ENCODE peak calls at places on chromosomes 13 and 19, in seven cellular contexts. One of them, this sample, is unnamed.

GRCh38 chr19:33403221-33403972 is 29.9 kb downstream of the CEBPG start:
- DNase-seq in fibroblast of the aortic adventitia: no peak
- DNase-seq in CD8-positive, alpha-beta T cell: no peak
- DNase-seq in psoas muscle: peak
- DNase-seq in astrocyte: no peak
- DNase-seq in transverse colon: peak
- DNase-seq in astrocyte of the spinal cord: no peak
- DNase-seq in this sample: no peak

GRCh38 chr19:55683449-55684261 is 8.6 kb downstream of the EPN1 start:
- DNase-seq in astrocyte of the spinal cord: no peak
- DNase-seq in astrocyte: no peak
- DNase-seq in psoas muscle: peak
- DNase-seq in transverse colon: peak
- DNase-seq in CD8-positive, alpha-beta T cell: no peak
- DNase-seq in fibroblast of the aortic adventitia: no peak
- DNase-seq in this sample: no peak

GRCh38 chr13:79678100-79678499 is 197.1 kb downstream of the NDFIP2 start:
- DNase-seq in psoas muscle: no peak
- DNase-seq in fibroblast of the aortic adventitia: peak
- DNase-seq in astrocyte: peak
- DNase-seq in transverse colon: no peak
- DNase-seq in CD8-positive, alpha-beta T cell: no peak
- DNase-seq in astrocyte of the spinal cord: peak
- DNase-seq in this sample: peak

GRCh38 chr13:30026093-30026492 is 175.7 kb upstream of the UBL3 start:
- DNase-seq in CD8-positive, alpha-beta T cell: no peak
- DNase-seq in astrocyte: peak
- DNase-seq in transverse colon: no peak
- DNase-seq in psoas muscle: no peak
- DNase-seq in fibroblast of the aortic adventitia: peak
- DNase-seq in astrocyte of the spinal cord: peak
- DNase-seq in this sample: peak

GRCh38 chr13:67228909-67229308 is 1.2 kb downstream of the PCDH9 start:
- DNase-seq in transverse colon: no peak
- DNase-seq in psoas muscle: no peak
- DNase-seq in astrocyte of the spinal cord: peak
- DNase-seq in fibroblast of the aortic adventitia: no peak
- DNase-seq in CD8-positive, alpha-beta T cell: no peak
- DNase-seq in astrocyte: peak
- DNase-seq in this sample: peak

GRCh38 chr13:21674271-21675009 is 3.6 kb downstream of the FGF9 start:
- DNase-seq in fibroblast of the aortic adventitia: no peak
- DNase-seq in CD8-positive, alpha-beta T cell: no peak
- DNase-seq in astrocyte: no peak
- DNase-seq in transverse colon: peak
- DNase-seq in psoas muscle: peak
- DNase-seq in astrocyte of the spinal cord: no peak
- DNase-seq in this sample: peak

GRCh38 chr13:112959701-112960542 is 9.1 kb upstream of the MCF2L start:
- DNase-seq in astrocyte of the spinal cord: no peak
- DNase-seq in fibroblast of the aortic adventitia: no peak
- DNase-seq in psoas muscle: no peak
- DNase-seq in transverse colon: no peak
- DNase-seq in astrocyte: no peak
- DNase-seq in CD8-positive, alpha-beta T cell: no peak
- DNase-seq in this sample: no peak

GRCh38 chr13:29507356-29507755 is 88.1 kb downstream of the SLC7A1 start:
- DNase-seq in astrocyte: no peak
- DNase-seq in psoas muscle: no peak
- DNase-seq in fibroblast of the aortic adventitia: no peak
- DNase-seq in CD8-positive, alpha-beta T cell: no peak
- DNase-seq in astrocyte of the spinal cord: no peak
- DNase-seq in transverse colon: no peak
- DNase-seq in this sample: peak

GRCh38 chr13:84645196-84646071 is 763.2 kb upstream of the SLITRK1 start:
- DNase-seq in astrocyte: peak
- DNase-seq in fibroblast of the aortic adventitia: peak
- DNase-seq in astrocyte of the spinal cord: peak
- DNase-seq in CD8-positive, alpha-beta T cell: no peak
- DNase-seq in psoas muscle: no peak
- DNase-seq in transverse colon: no peak
- DNase-seq in this sample: peak

GRCh38 chr13:68386808-68387207 is 1156.7 kb upstream of the PCDH9 start:
- DNase-seq in psoas muscle: no peak
- DNase-seq in CD8-positive, alpha-beta T cell: no peak
- DNase-seq in fibroblast of the aortic adventitia: no peak
- DNase-seq in astrocyte of the spinal cord: no peak
- DNase-seq in transverse colon: no peak
- DNase-seq in astrocyte: no peak
- DNase-seq in this sample: no peak

GRCh38 chr19:48152552-48152951 is 17.6 kb downstream of the LIG1 start:
- DNase-seq in CD8-positive, alpha-beta T cell: peak
- DNase-seq in astrocyte: peak
- DNase-seq in transverse colon: peak
- DNase-seq in astrocyte of the spinal cord: peak
- DNase-seq in psoas muscle: peak
- DNase-seq in fibroblast of the aortic adventitia: peak
- DNase-seq in this sample: peak

GRCh38 chr19:10758978-10759377 is 41.1 kb downstream of the DNM2 start:
- DNase-seq in CD8-positive, alpha-beta T cell: no peak
- DNase-seq in transverse colon: no peak
- DNase-seq in astrocyte of the spinal cord: no peak
- DNase-seq in psoas muscle: no peak
- DNase-seq in fibroblast of the aortic adventitia: no peak
- DNase-seq in astrocyte: no peak
- DNase-seq in this sample: no peak

GRCh38 chr19:49534632-49535385 is 7.0 kb downstream of the RCN3 start:
- DNase-seq in CD8-positive, alpha-beta T cell: no peak
- DNase-seq in astrocyte of the spinal cord: no peak
- DNase-seq in psoas muscle: no peak
- DNase-seq in astrocyte: no peak
- DNase-seq in transverse colon: no peak
- DNase-seq in fibroblast of the aortic adventitia: no peak
- DNase-seq in this sample: no peak

GRCh38 chr13:78660130-78660857 is 1.3 kb upstream of the OBI1 start:
- DNase-seq in fibroblast of the aortic adventitia: peak
- DNase-seq in psoas muscle: no peak
- DNase-seq in transverse colon: peak
- DNase-seq in CD8-positive, alpha-beta T cell: peak
- DNase-seq in astrocyte: no peak
- DNase-seq in astrocyte of the spinal cord: no peak
- DNase-seq in this sample: no peak

GRCh38 chr13:20035130-20035529 is 76.6 kb downstream of the ZMYM2 start:
- DNase-seq in astrocyte: no peak
- DNase-seq in psoas muscle: no peak
- DNase-seq in fibroblast of the aortic adventitia: peak
- DNase-seq in transverse colon: no peak
- DNase-seq in astrocyte of the spinal cord: no peak
- DNase-seq in CD8-positive, alpha-beta T cell: no peak
- DNase-seq in this sample: no peak

GRCh38 chr13:75319244-75319643 is 162.7 kb downstream of the TBC1D4 start:
- DNase-seq in CD8-positive, alpha-beta T cell: no peak
- DNase-seq in transverse colon: no peak
- DNase-seq in astrocyte: peak
- DNase-seq in fibroblast of the aortic adventitia: no peak
- DNase-seq in psoas muscle: no peak
- DNase-seq in astrocyte of the spinal cord: peak
- DNase-seq in this sample: peak

GRCh38 chr19:33394006-33394722 is 20.7 kb downstream of the CEBPG start:
- DNase-seq in astrocyte: peak
- DNase-seq in astrocyte of the spinal cord: peak
- DNase-seq in fibroblast of the aortic adventitia: peak
- DNase-seq in psoas muscle: peak
- DNase-seq in transverse colon: no peak
- DNase-seq in CD8-positive, alpha-beta T cell: no peak
- DNase-seq in this sample: peak

GRCh38 chr13:113544071-113544891 is 40.3 kb upstream of the TFDP1 start:
- DNase-seq in fibroblast of the aortic adventitia: no peak
- DNase-seq in CD8-positive, alpha-beta T cell: no peak
- DNase-seq in psoas muscle: no peak
- DNase-seq in transverse colon: no peak
- DNase-seq in astrocyte of the spinal cord: no peak
- DNase-seq in astrocyte: no peak
- DNase-seq in this sample: no peak

GRCh38 chr13:101512650-101513049 is 60.2 kb downstream of the ITGBL1 start:
- DNase-seq in transverse colon: no peak
- DNase-seq in CD8-positive, alpha-beta T cell: no peak
- DNase-seq in astrocyte: peak
- DNase-seq in psoas muscle: no peak
- DNase-seq in fibroblast of the aortic adventitia: peak
- DNase-seq in astrocyte of the spinal cord: peak
- DNase-seq in this sample: peak

GRCh38 chr13:99878921-99879610 is 92.5 kb downstream of the ZIC5 start:
- DNase-seq in astrocyte: no peak
- DNase-seq in astrocyte of the spinal cord: no peak
- DNase-seq in CD8-positive, alpha-beta T cell: no peak
- DNase-seq in transverse colon: no peak
- DNase-seq in fibroblast of the aortic adventitia: no peak
- DNase-seq in psoas muscle: no peak
- DNase-seq in this sample: no peak

GRCh38 chr13:109204657-109205056 is 575.2 kb downstream of the MYO16 start:
- DNase-seq in CD8-positive, alpha-beta T cell: no peak
- DNase-seq in fibroblast of the aortic adventitia: no peak
- DNase-seq in psoas muscle: no peak
- DNase-seq in astrocyte: no peak
- DNase-seq in astrocyte of the spinal cord: no peak
- DNase-seq in transverse colon: no peak
- DNase-seq in this sample: no peak

GRCh38 chr13:112072531-112073244 is 5.7 kb downstream of the SOX1 start:
- DNase-seq in psoas muscle: no peak
- DNase-seq in CD8-positive, alpha-beta T cell: no peak
- DNase-seq in astrocyte of the spinal cord: no peak
- DNase-seq in astrocyte: no peak
- DNase-seq in transverse colon: no peak
- DNase-seq in fibroblast of the aortic adventitia: no peak
- DNase-seq in this sample: no peak

GRCh38 chr19:40433391-40434216 is 7.8 kb upstream of the SERTAD1 start:
- DNase-seq in psoas muscle: peak
- DNase-seq in transverse colon: peak
- DNase-seq in astrocyte of the spinal cord: peak
- DNase-seq in fibroblast of the aortic adventitia: peak
- DNase-seq in astrocyte: peak
- DNase-seq in CD8-positive, alpha-beta T cell: peak
- DNase-seq in this sample: peak

GRCh38 chr19:42443944-42444398 is 1.2 kb upstream of the CXCL17 start:
- DNase-seq in CD8-positive, alpha-beta T cell: no peak
- DNase-seq in psoas muscle: no peak
- DNase-seq in astrocyte of the spinal cord: no peak
- DNase-seq in astrocyte: no peak
- DNase-seq in transverse colon: no peak
- DNase-seq in fibroblast of the aortic adventitia: no peak
- DNase-seq in this sample: no peak
- TF ChIP-seq CTCF in CD8-positive, alpha-beta T cell: no peak
- TF ChIP-seq CTCF in psoas muscle: no peak
- TF ChIP-seq CTCF in astrocyte of the spinal cord: no peak
- TF ChIP-seq CTCF in astrocyte: no peak
- TF ChIP-seq CTCF in transverse colon: no peak
- TF ChIP-seq CTCF in fibroblast of the aortic adventitia: no peak
- TF ChIP-seq CTCF in this sample: no peak

GRCh38 chr13:33186851-33187250 is 98.7 kb downstream of the STARD13 start:
- DNase-seq in psoas muscle: no peak
- DNase-seq in CD8-positive, alpha-beta T cell: no peak
- DNase-seq in astrocyte: peak
- DNase-seq in transverse colon: no peak
- DNase-seq in astrocyte of the spinal cord: peak
- DNase-seq in fibroblast of the aortic adventitia: no peak
- DNase-seq in this sample: no peak

GRCh38 chr13:33184530-33184929 is 101.0 kb downstream of the STARD13 start:
- DNase-seq in CD8-positive, alpha-beta T cell: no peak
- DNase-seq in fibroblast of the aortic adventitia: no peak
- DNase-seq in psoas muscle: no peak
- DNase-seq in transverse colon: no peak
- DNase-seq in astrocyte of the spinal cord: no peak
- DNase-seq in astrocyte: no peak
- DNase-seq in this sample: no peak

GRCh38 chr13:33184131-33184485 is 101.4 kb downstream of the STARD13 start:
- DNase-seq in transverse colon: no peak
- DNase-seq in astrocyte of the spinal cord: peak
- DNase-seq in fibroblast of the aortic adventitia: no peak
- DNase-seq in astrocyte: no peak
- DNase-seq in psoas muscle: no peak
- DNase-seq in CD8-positive, alpha-beta T cell: no peak
- DNase-seq in this sample: no peak

GRCh38 chr13:33183431-33184130 is 102.0 kb downstream of the STARD13 start:
- DNase-seq in fibroblast of the aortic adventitia: no peak
- DNase-seq in CD8-positive, alpha-beta T cell: no peak
- DNase-seq in astrocyte of the spinal cord: peak
- DNase-seq in psoas muscle: no peak
- DNase-seq in transverse colon: no peak
- DNase-seq in astrocyte: peak
- DNase-seq in this sample: peak

DNA sequence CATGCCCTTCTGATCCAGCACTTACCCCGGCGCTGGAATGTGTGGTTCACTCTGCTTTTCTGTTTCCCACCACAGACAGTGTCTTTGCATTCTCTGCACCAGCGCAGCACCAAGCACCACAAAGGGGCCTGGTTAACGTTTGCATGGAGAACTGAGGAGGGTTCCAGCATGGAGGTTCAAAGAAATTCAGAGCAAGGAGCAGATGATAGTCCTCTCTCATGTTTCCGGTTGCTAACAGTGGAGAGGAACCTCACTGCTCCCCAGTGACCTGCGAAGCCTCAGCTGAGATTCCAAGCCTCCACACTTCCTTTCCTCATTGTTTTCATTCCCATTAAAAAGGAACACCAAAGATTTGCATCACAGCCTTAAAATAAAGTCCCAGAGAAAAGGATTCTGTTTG is 99.7 kb downstream of the STARD13 start:
- DNase-seq in psoas muscle: no peak
- DNase-seq in CD8-positive, alpha-beta T cell: no peak
- DNase-seq in fibroblast of the aortic adventitia: no peak
- DNase-seq in transverse colon: no peak
- DNase-seq in astrocyte of the spinal cord: peak
- DNase-seq in astrocyte: peak
- DNase-seq in this sample: no peak
- H3K4me3 ChIP-seq in psoas muscle: no peak
- H3K4me3 ChIP-seq in CD8-positive, alpha-beta T cell: no peak
- H3K4me3 ChIP-seq in fibroblast of the aortic adventitia: no peak
- H3K4me3 ChIP-seq in transverse colon: no peak
- H3K4me3 ChIP-seq in astrocyte of the spinal cord: no peak
- H3K4me3 ChIP-seq in astrocyte: no peak
- H3K4me3 ChIP-seq in this sample: no peak

DNA sequence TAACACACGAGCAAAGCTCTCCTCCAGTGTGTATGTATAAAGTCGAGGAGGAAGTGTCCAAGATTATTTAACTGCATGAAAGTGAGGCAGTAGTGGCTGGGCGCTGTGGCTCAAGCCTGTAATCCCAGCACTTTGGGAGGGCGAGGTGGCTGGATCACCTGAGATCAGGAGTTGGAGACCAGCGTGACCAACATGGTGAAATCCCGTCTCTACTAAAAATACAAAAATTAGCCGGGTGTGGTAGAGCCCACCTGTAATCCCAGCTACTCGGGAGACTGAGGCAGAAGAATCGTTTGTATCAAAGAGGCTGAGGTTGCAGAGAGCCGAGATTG is 1.2 kb upstream of the ZNF20 start:
- DNase-seq in astrocyte of the spinal cord: no peak
- DNase-seq in CD8-positive, alpha-beta T cell: no peak
- DNase-seq in astrocyte: no peak
- DNase-seq in fibroblast of the aortic adventitia: no peak
- DNase-seq in psoas muscle: no peak
- DNase-seq in transverse colon: no peak
- DNase-seq in this sample: no peak
- TF ChIP-seq CTCF in astrocyte of the spinal cord: no peak
- TF ChIP-seq CTCF in CD8-positive, alpha-beta T cell: peak
- TF ChIP-seq CTCF in astrocyte: no peak
- TF ChIP-seq CTCF in fibroblast of the aortic adventitia: no peak
- TF ChIP-seq CTCF in psoas muscle: no peak
- TF ChIP-seq CTCF in transverse colon: no peak
- TF ChIP-seq CTCF in this sample: no peak

GRCh38 chr19:56822755-56823154 is 17.8 kb downstream of the PEG3 start:
- DNase-seq in astrocyte: no peak
- DNase-seq in fibroblast of the aortic adventitia: no peak
- DNase-seq in transverse colon: no peak
- DNase-seq in CD8-positive, alpha-beta T cell: no peak
- DNase-seq in psoas muscle: no peak
- DNase-seq in astrocyte of the spinal cord: no peak
- DNase-seq in this sample: no peak
- H3K4me3 ChIP-seq in astrocyte: no peak
- H3K4me3 ChIP-seq in fibroblast of the aortic adventitia: no peak
- H3K4me3 ChIP-seq in transverse colon: no peak
- H3K4me3 ChIP-seq in CD8-positive, alpha-beta T cell: no peak
- H3K4me3 ChIP-seq in psoas muscle: no peak
- H3K4me3 ChIP-seq in astrocyte of the spinal cord: no peak
- H3K4me3 ChIP-seq in this sample: no peak

This sample was measured in foreskin fibroblast.